ENCODE peak calls at places on chromosomes 7 and 10, in six cellular contexts. X is NCI-H460, D is NCI-H2171, N is NCI-H774, F is NCI-H1048, U is NCI-H1930. I is an unnamed sample.

GRCh38 chr7:1509226-1509625 is 5.0 kb upstream of the INTS1 start:
- DNase-seq in X (no peak), D (no peak), N (no peak), F (no peak), U (no peak), I (no peak)

GRCh38 chr10:4721994-4722753 is 103.8 kb upstream of the AKR1E2 start:
- DNase-seq in X (no peak), D (no peak), N (no peak), F (no peak), U (no peak), I (no peak)

GRCh38 chr7:4470246-4470645 is 211.8 kb upstream of the FOXK1 start:
- DNase-seq in X (peak), D (no peak), N (no peak), F (no peak), U (no peak), I (peak)

GRCh38 chr10:123429631-123430257 is 236.4 kb upstream of the GPR26 start:
- DNase-seq in X (no peak), D (no peak), N (no peak), F (no peak), U (no peak), I (no peak)

GRCh38 chr10:100291356-100291755 is 4.9 kb upstream of the BLOC1S2 start:
- DNase-seq in X (no peak), D (no peak), N (no peak), F (no peak), U (no peak), I (no peak)

GRCh38 chr10:49627644-49628247 is 13.9 kb downstream of the CHAT start:
- DNase-seq in X (no peak), D (no peak), N (no peak), F (no peak), U (no peak), I (peak)

GRCh38 chr7:92412745-92413144 is 34.5 kb upstream of the GATAD1 start:
- DNase-seq in X (no peak), D (no peak), N (no peak), F (no peak), U (no peak), I (no peak)

GRCh38 chr7:99927536-99927935 is 1.9 kb downstream of the GJC3 start:
- DNase-seq in X (no peak), D (no peak), N (no peak), F (no peak), U (no peak), I (no peak)

GRCh38 chr7:65983965-65984654 is 2.1 kb upstream of the GUSB start:
- DNase-seq in X (no peak), D (no peak), N (no peak), F (no peak), U (no peak), I (peak)

GRCh38 chr7:103870664-103871063 is 118.8 kb downstream of the RELN start:
- DNase-seq in X (no peak), D (no peak), N (no peak), F (no peak), U (no peak), I (no peak)

GRCh38 chr10:20855398-20856038 is 41.6 kb downstream of the NEBL start:
- DNase-seq in X (peak), D (no peak), N (no peak), F (no peak), U (no peak), I (no peak)

GRCh38 chr10:126919426-126919825 is 14.2 kb downstream of the DOCK1 start:
- DNase-seq in X (no peak), D (no peak), N (no peak), F (no peak), U (no peak), I (no peak)

GRCh38 chr7:82291931-82292330 is 151.6 kb downstream of the CACNA2D1 start:
- DNase-seq in X (no peak), D (no peak), N (no peak), F (no peak), U (no peak), I (no peak)

GRCh38 chr7:112226701-112227276 is 20.3 kb downstream of the ZNF277 start:
- DNase-seq in X (no peak), D (no peak), N (no peak), F (no peak), U (no peak), I (no peak)

GRCh38 chr7:46745700-46746090 is 824.6 kb upstream of the IGFBP3 start:
- DNase-seq in X (no peak), D (no peak), N (no peak), F (no peak), U (no peak), I (no peak)

GRCh38 chr7:43143918-43144589 is 31.6 kb downstream of the HECW1 start:
- DNase-seq in X (no peak), D (no peak), N (no peak), F (no peak), U (no peak), I (no peak)

GRCh38 chr7:156050636-156051569 is 238.6 kb upstream of the SHH start:
- DNase-seq in X (no peak), D (no peak), N (no peak), F (no peak), U (no peak), I (no peak)

GRCh38 chr7:4136036-4136435 is 546.1 kb upstream of the FOXK1 start:
- DNase-seq in X (no peak), D (no peak), N (no peak), F (no peak), U (no peak), I (no peak)

GRCh38 chr10:99296605-99297004 is 32.6 kb upstream of the CNNM1 start:
- DNase-seq in X (no peak), D (no peak), N (no peak), F (no peak), U (no peak), I (no peak)

GRCh38 chr7:33639552-33640197 is 265.7 kb upstream of the BMPER start:
- DNase-seq in X (no peak), D (no peak), N (no peak), F (no peak), U (no peak), I (no peak)

GRCh38 chr7:128728608-128729007 is 10.6 kb upstream of the CALU start:
- DNase-seq in X (no peak), D (no peak), N (no peak), F (no peak), U (no peak), I (no peak)

GRCh38 chr7:5177060-5177459 is 13.0 kb upstream of the WIPI2 start:
- DNase-seq in X (peak), D (peak), N (peak), F (no peak), U (no peak), I (no peak)

GRCh38 chr7:104852386-104852785 is 161.6 kb upstream of the KMT2E start:
- DNase-seq in X (no peak), D (no peak), N (no peak), F (no peak), U (no peak), I (no peak)

GRCh38 chr10:89389254-89389653 is 3.2 kb upstream of the IFIT1 start:
- DNase-seq in X (peak), D (no peak), N (no peak), F (no peak), U (no peak), I (no peak)

GRCh38 chr10:86449926-86450558 is 71.5 kb downstream of the WAPL start:
- DNase-seq in X (no peak), D (no peak), N (no peak), F (no peak), U (no peak), I (no peak)

GRCh38 chr10:49668684-49669083 is 10.8 kb upstream of the C10orf53 start:
- DNase-seq in X (no peak), D (no peak), N (no peak), F (no peak), U (no peak), I (no peak)

GRCh38 chr10:86366033-86366901 is at the start of gene GRID1:
- DNase-seq in X (no peak), D (peak), N (no peak), F (no peak), U (peak), I (peak)

GRCh38 chr10:104121485-104122272 is at the start of gene SFR1:
- DNase-seq in X (peak), D (peak), N (peak), F (peak), U (peak), I (peak)

GRCh38 chr10:131819241-131820072 is 81.4 kb upstream of the PPP2R2D start:
- DNase-seq in X (no peak), D (no peak), N (no peak), F (no peak), U (no peak), I (peak)

GRCh38 chr7:28858206-28858605 is 99.9 kb downstream of the TRIL start:
- DNase-seq in X (no peak), D (no peak), N (no peak), F (no peak), U (no peak), I (no peak)

GRCh38 chr10:99421233-99421739 is 9.1 kb downstream of the GOT1 start:
- DNase-seq in X (no peak), D (no peak), N (no peak), F (no peak), U (no peak), I (no peak)

GRCh38 chr7:158975526-158976467 is 119.4 kb downstream of the DYNC2I1 start:
- DNase-seq in X (no peak), D (no peak), N (peak), F (no peak), U (no peak), I (no peak)

GRCh38 chr7:70143089-70144044 is 545.1 kb downstream of the AUTS2 start:
- DNase-seq in X (no peak), D (peak), N (peak), F (no peak), U (peak), I (no peak)

GRCh38 chr10:71085689-71086438 is 126.5 kb upstream of the UNC5B start:
- DNase-seq in X (no peak), D (no peak), N (no peak), F (no peak), U (no peak), I (peak)

GRCh38 chr7:151046603-151047573 is 1.4 kb upstream of the ASIC3 start:
- DNase-seq in X (no peak), D (no peak), N (peak), F (no peak), U (no peak), I (no peak)

GRCh38 chr7:12943781-12944180 is 256.3 kb downstream of the ARL4A start:
- DNase-seq in X (no peak), D (no peak), N (no peak), F (no peak), U (no peak), I (no peak)

GRCh38 chr7:43467406-43467805 is 115.5 kb upstream of the STK17A start:
- DNase-seq in X (no peak), D (no peak), N (no peak), F (no peak), U (no peak), I (no peak)

GRCh38 chr7:22447759-22448158 is 52.2 kb downstream of the STEAP1B start:
- DNase-seq in X (no peak), D (no peak), N (peak), F (no peak), U (no peak), I (no peak)

GRCh38 chr7:78777844-78778243 is 675.6 kb downstream of the MAGI2 start:
- DNase-seq in X (no peak), D (no peak), N (no peak), F (no peak), U (no peak), I (no peak)